ENCODE peak calls at places on chromosomes 6 and 20, in four cellular contexts. V, S, B and J are unnamed samples.

GRCh38 chr6:118283759-118284158 is 264.3 kb upstream of the PLN start:
- DNase-seq in V (peak), S (peak), B (no peak), J (peak)

GRCh38 chr20:51643390-51643789 is 100.9 kb upstream of the NFATC2 start:
- DNase-seq in V (no peak), S (no peak), B (no peak), J (no peak)

GRCh38 chr6:149683256-149683860 is 34.5 kb downstream of the LATS1 start:
- DNase-seq in V (no peak), S (no peak), B (no peak), J (no peak)

GRCh38 chr6:132973556-132973993 is 159.2 kb downstream of the RPS12 start:
- DNase-seq in V (no peak), S (no peak), B (no peak), J (no peak)

GRCh38 chr20:7829776-7830175 is 110.5 kb downstream of the HAO1 start:
- DNase-seq in V (no peak), S (no peak), B (no peak), J (no peak)

GRCh38 chr20:43404880-43405279 is 52.8 kb upstream of the SRSF6 start:
- DNase-seq in V (peak), S (no peak), B (no peak), J (no peak)

GRCh38 chr20:18645851-18646250 is 58.0 kb downstream of the DTD1 start:
- DNase-seq in V (no peak), S (no peak), B (no peak), J (no peak)

GRCh38 chr6:6700871-6701270 is 112.4 kb downstream of the LY86 start:
- DNase-seq in V (no peak), S (no peak), B (no peak), J (no peak)

GRCh38 chr20:34475979-34476736 is 40.1 kb upstream of the DYNLRB1 start:
- DNase-seq in V (peak), S (no peak), B (peak), J (peak)

GRCh38 chr20:49586967-49587587 is 19.1 kb upstream of the PTGIS start:
- DNase-seq in V (no peak), S (no peak), B (no peak), J (no peak)

GRCh38 chr20:5328228-5328627 is 11.5 kb upstream of the PROKR2 start:
- DNase-seq in V (no peak), S (no peak), B (no peak), J (no peak)

GRCh38 chr6:148727104-148727503 is 19.7 kb upstream of the UST start:
- DNase-seq in V (no peak), S (no peak), B (no peak), J (no peak)

GRCh38 chr20:21099653-21100589 is 6.2 kb downstream of the LINC00237 start:
- DNase-seq in V (peak), S (peak), B (no peak), J (peak)

GRCh38 chr6:145749632-145750031 is 14.3 kb upstream of the EPM2A start:
- DNase-seq in V (peak), S (no peak), B (no peak), J (no peak)

GRCh38 chr6:119636060-119636459 is 286.5 kb upstream of the MAN1A1 start:
- DNase-seq in V (no peak), S (no peak), B (no peak), J (no peak)

GRCh38 chr6:35737413-35738211 is 780 bp downstream of the ARMC12 start:
- DNase-seq in V (peak), S (no peak), B (no peak), J (no peak)

GRCh38 chr20:45011108-45011526 is 44.8 kb downstream of the STK4 start:
- DNase-seq in V (peak), S (peak), B (peak), J (peak)

GRCh38 chr20:12762725-12763124 is 246.0 kb upstream of the SPTLC3 start:
- DNase-seq in V (no peak), S (no peak), B (peak), J (peak)

DNA sequence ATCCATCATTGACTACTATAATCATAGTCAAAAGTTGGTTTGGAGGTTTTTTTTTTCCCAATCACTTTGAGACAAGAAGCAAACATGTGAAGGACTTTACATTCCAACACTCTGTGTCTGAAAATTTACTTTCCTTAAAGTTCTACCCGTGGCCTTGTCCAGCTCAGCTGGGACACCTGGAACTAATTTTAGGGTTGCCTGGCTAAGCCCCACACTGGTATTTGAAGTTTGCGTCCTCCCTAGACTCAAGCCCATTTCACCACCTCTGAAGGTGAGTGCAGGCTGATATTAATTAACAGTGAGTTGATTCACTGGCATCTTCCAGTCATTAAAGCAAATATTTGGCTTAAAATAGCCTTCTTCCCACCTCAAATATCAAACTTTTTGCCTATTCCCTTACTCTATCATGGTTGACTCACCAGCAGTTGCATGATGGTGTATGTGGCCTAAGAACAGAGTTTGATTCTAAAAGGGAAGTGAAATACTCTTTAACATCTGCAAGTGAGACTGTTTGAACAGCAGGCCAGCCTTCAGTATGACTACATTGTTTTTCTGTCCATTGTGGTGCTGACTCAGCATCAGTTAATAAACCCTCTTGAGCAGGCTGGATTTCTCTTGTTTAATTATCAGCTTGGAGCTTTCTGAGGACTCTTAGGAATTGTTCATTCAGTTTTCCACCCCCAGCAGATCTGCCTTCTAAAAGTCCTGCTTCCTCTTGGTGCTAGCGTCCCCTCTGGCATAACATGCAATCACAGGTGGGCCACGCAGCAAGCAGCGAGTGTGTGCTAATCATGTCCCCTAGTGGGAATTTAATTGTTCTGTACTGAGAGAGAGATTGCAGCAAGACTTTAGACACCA is 1.8 kb upstream of the PRDM1 start:
- DNase-seq in V (peak), S (no peak), B (no peak), J (peak)
- TF ChIP-seq CTCF in V (peak), S (peak), B (no peak), J (peak)

DNA sequence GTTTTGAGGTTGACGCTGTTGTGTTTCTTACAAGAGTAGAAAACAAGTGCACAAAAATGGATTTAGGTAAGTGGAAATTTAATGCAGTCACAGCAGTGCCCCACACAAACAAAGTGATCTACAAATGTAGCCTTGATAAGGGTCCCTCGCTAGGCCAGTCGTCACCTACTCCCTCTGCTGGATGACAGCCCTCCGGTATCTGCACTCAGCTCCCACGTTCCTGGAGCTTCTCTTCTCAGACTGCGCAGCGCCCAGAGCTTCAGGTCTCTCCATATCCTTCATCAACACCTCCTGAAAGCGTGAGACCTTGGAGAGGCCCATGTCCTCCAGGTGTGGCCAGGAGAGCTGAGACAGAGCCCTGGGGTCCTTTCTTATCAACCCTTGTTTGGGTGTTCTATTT is 58.3 kb upstream of the MAP3K4 start:
- DNase-seq in V (no peak), S (no peak), B (no peak), J (peak)
- TF ChIP-seq CTCF in V (no peak), S (peak), B (no peak), J (no peak)

DNA sequence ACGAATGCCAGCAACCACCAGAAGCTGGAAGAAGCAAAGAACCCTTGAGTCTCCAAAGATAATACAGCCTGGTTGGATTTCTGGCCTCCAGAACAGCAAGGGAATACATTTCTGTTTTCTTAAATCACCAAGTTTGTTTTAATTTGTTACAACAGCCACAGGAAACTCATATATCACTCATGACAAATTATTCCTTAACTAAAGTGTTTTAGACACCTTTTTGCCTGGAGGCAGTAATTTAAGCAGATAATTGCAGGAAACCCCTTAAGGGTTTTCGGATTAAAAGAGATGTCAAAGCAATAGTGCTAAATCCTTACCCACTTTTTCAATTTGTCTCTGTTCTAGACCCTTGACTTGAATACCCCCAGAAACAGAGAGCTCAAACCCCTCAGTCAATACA is 1050.0 kb downstream of the EPHA7 start:
- DNase-seq in V (no peak), S (no peak), B (no peak), J (no peak)
- TF ChIP-seq CTCF in V (no peak), S (no peak), B (no peak), J (no peak)

GRCh38 chr6:128518531-128519131 is 1.8 kb downstream of the PTPRK start:
- DNase-seq in V (no peak), S (no peak), B (no peak), J (no peak)

GRCh38 chr6:128515550-128516513 is 4.6 kb downstream of the PTPRK start:
- DNase-seq in V (no peak), S (no peak), B (no peak), J (no peak)

GRCh38 chr6:128517124-128517523 is 3.3 kb downstream of the PTPRK start:
- DNase-seq in V (no peak), S (no peak), B (no peak), J (no peak)

GRCh38 chr6:128513878-128514277 is 6.5 kb downstream of the PTPRK start:
- DNase-seq in V (no peak), S (no peak), B (no peak), J (no peak)

DNA sequence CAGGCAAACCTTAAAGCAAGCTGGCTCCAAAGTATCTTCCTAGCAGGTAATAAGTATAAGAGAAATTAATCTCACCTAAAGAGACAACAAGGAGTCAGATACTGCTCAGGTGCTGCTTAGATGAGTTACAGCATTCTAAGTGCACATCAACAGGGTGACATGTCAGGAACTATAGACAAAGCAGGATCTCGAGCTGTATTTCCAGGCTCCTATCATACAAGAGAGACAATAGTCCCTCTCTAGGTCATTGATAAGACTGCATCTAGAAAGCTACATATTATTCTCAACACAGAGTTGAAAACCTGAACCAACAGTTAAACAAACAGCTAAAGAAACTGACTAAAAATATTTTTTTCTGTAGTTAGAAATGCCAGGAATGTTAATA is 3.9 kb downstream of the PTPRK start:
- DNase-seq in V (peak), S (no peak), B (no peak), J (no peak)
- TF ChIP-seq CTCF in V (no peak), S (peak), B (peak), J (peak)

GRCh38 chr6:44495036-44495901 is 107.8 kb downstream of the CDC5L start:
- DNase-seq in V (no peak), S (no peak), B (no peak), J (no peak)

GRCh38 chr6:44493593-44493992 is 106.1 kb downstream of the CDC5L start:
- DNase-seq in V (no peak), S (no peak), B (no peak), J (no peak)

GRCh38 chr6:44493132-44493531 is 105.6 kb downstream of the CDC5L start:
- DNase-seq in V (no peak), S (no peak), B (no peak), J (no peak)

GRCh38 chr6:44496705-44497369 is 109.3 kb downstream of the CDC5L start:
- DNase-seq in V (no peak), S (no peak), B (no peak), J (no peak)

DNA sequence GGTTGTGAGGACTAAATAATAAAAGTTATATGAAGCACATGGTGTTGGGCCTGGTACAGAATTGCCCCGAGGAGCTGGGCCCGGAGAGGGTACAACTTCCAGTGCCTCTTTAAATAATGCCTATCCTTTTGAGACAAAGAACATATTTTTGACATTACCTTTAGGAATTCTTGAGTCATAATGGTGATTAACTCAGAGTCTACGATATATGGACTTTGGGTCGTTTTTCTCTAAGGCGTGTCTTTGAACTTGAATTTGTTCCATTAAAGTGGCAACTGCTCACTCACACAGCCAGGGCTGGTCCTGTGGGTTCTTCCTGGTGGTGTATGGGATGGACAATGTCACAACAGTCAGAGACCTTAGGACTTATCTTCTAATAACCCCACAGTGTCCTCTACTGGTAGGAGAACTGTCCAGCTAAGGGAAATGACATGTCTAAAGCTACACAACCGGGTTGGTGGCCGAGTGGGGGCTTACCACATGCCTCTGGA is 106.5 kb downstream of the CDC5L start:
- DNase-seq in V (no peak), S (no peak), B (no peak), J (no peak)
- TF ChIP-seq CTCF in V (no peak), S (no peak), B (no peak), J (no peak)